ENCODE peak calls at places on chromosomes 5 and 9, in five cellular contexts. One of them, this sample, is unnamed.

GRCh38 chr5:97162045-97162444 is 19.6 kb upstream of the LIX1 start:
- DNase-seq in progenitor cell of endocrine pancreas: peak
- DNase-seq in A673: peak
- DNase-seq in AG09319: peak
- DNase-seq in lower leg skin: peak
- DNase-seq in this sample: peak

GRCh38 chr5:121018004-121018403 is 553.9 kb downstream of the PRR16 start:
- DNase-seq in progenitor cell of endocrine pancreas: no peak
- DNase-seq in A673: no peak
- DNase-seq in AG09319: no peak
- DNase-seq in lower leg skin: no peak
- DNase-seq in this sample: no peak

GRCh38 chr9:120936011-120936763 is 9.6 kb upstream of the TRAF1 start:
- DNase-seq in progenitor cell of endocrine pancreas: peak
- DNase-seq in A673: peak
- DNase-seq in AG09319: peak
- DNase-seq in lower leg skin: peak
- DNase-seq in this sample: peak

GRCh38 chr5:54522080-54522479 is 4.5 kb downstream of the SNX18 start:
- DNase-seq in progenitor cell of endocrine pancreas: no peak
- DNase-seq in A673: no peak
- DNase-seq in AG09319: no peak
- DNase-seq in lower leg skin: no peak
- DNase-seq in this sample: no peak

GRCh38 chr9:134496413-134497282 is 145.0 kb upstream of the COL5A1 start:
- DNase-seq in progenitor cell of endocrine pancreas: no peak
- DNase-seq in A673: no peak
- DNase-seq in AG09319: no peak
- DNase-seq in lower leg skin: no peak
- DNase-seq in this sample: peak

GRCh38 chr5:916441-917293 is 24.0 kb downstream of the TRIP13 start:
- DNase-seq in progenitor cell of endocrine pancreas: no peak
- DNase-seq in A673: no peak
- DNase-seq in AG09319: no peak
- DNase-seq in lower leg skin: no peak
- DNase-seq in this sample: no peak

GRCh38 chr5:111703662-111704061 is 53.3 kb downstream of the NREP start:
- DNase-seq in progenitor cell of endocrine pancreas: no peak
- DNase-seq in A673: no peak
- DNase-seq in AG09319: no peak
- DNase-seq in lower leg skin: no peak
- DNase-seq in this sample: no peak

GRCh38 chr9:71146511-71146910 is 25.1 kb upstream of the TRPM3 start:
- DNase-seq in progenitor cell of endocrine pancreas: no peak
- DNase-seq in A673: no peak
- DNase-seq in AG09319: no peak
- DNase-seq in lower leg skin: no peak
- DNase-seq in this sample: no peak

GRCh38 chr9:8850916-8851315 is 1051.3 kb upstream of the DMAC1 start:
- DNase-seq in progenitor cell of endocrine pancreas: no peak
- DNase-seq in A673: no peak
- DNase-seq in AG09319: no peak
- DNase-seq in lower leg skin: no peak
- DNase-seq in this sample: no peak

GRCh38 chr5:11962122-11962521 is 57.9 kb upstream of the CTNND2 start:
- DNase-seq in progenitor cell of endocrine pancreas: no peak
- DNase-seq in A673: no peak
- DNase-seq in AG09319: no peak
- DNase-seq in lower leg skin: no peak
- DNase-seq in this sample: no peak

GRCh38 chr5:122772446-122772845 is 2.4 kb upstream of the SNX2 start:
- DNase-seq in progenitor cell of endocrine pancreas: no peak
- DNase-seq in A673: no peak
- DNase-seq in AG09319: no peak
- DNase-seq in lower leg skin: no peak
- DNase-seq in this sample: peak

GRCh38 chr9:113593682-113594281 is 130.3 kb downstream of the RGS3 start:
- DNase-seq in progenitor cell of endocrine pancreas: peak
- DNase-seq in A673: peak
- DNase-seq in AG09319: peak
- DNase-seq in lower leg skin: peak
- DNase-seq in this sample: peak

GRCh38 chr9:134734270-134734669 is 92.7 kb downstream of the COL5A1 start:
- DNase-seq in progenitor cell of endocrine pancreas: no peak
- DNase-seq in A673: no peak
- DNase-seq in AG09319: peak
- DNase-seq in lower leg skin: peak
- DNase-seq in this sample: peak

GRCh38 chr9:36221667-36222066 is 30.9 kb downstream of the CLTA start:
- DNase-seq in progenitor cell of endocrine pancreas: no peak
- DNase-seq in A673: no peak
- DNase-seq in AG09319: no peak
- DNase-seq in lower leg skin: no peak
- DNase-seq in this sample: no peak

GRCh38 chr5:32508806-32509805 is 64.6 kb upstream of the ZFR start:
- DNase-seq in progenitor cell of endocrine pancreas: no peak
- DNase-seq in A673: no peak
- DNase-seq in AG09319: no peak
- DNase-seq in lower leg skin: no peak
- DNase-seq in this sample: peak

DNA sequence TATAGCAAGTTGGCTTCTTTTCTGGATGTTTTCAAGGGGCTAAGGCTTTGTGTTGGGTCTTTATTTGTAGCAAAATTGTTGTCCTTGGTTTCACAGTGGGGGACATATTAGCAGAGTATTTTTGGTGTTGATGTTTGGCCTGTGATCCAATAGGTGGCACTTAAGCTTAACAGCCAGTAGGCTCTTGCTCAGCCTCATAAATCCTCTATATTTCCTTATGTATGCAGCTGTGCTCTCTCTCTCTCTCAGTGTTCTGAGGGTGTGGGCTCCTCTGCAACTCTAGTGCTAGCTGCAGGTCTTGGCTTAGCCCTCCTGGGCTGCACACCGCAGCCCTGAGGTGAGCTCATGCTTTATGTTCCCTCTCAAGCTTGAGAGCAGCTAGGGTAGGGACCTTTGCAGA is 195.0 kb upstream of the GHR start:
- DNase-seq in progenitor cell of endocrine pancreas: no peak
- DNase-seq in A673: no peak
- DNase-seq in AG09319: no peak
- DNase-seq in lower leg skin: no peak
- DNase-seq in this sample: no peak
- TF ChIP-seq CTCF in progenitor cell of endocrine pancreas: no peak
- TF ChIP-seq CTCF in A673: no peak
- TF ChIP-seq CTCF in AG09319: no peak
- TF ChIP-seq CTCF in lower leg skin: no peak
- TF ChIP-seq CTCF in this sample: no peak

DNA sequence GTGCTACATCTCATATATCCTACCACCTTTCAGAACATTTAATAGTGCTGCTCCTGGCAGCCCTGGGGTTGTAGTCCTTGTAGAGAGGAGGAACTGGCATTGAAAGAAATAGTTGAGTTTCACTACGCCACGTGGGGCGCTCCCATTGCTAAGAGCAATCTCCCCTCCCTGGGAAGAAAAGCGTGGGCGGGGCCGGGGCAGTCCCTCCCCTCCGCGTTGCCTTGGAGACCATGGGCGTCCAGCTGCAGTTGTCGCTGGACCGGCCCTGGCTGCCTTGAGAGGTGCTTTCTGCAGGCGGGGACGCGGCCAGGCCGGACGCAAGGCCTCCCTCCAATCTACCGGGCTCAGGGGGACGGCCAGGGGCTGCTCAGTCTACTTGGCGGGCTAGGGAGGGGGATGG is 368 bp upstream of the CCDC180 start:
- DNase-seq in progenitor cell of endocrine pancreas: peak
- DNase-seq in A673: peak
- DNase-seq in AG09319: peak
- DNase-seq in lower leg skin: peak
- DNase-seq in this sample: peak
- TF ChIP-seq CTCF in progenitor cell of endocrine pancreas: peak
- TF ChIP-seq CTCF in A673: peak
- TF ChIP-seq CTCF in AG09319: peak
- TF ChIP-seq CTCF in lower leg skin: no peak
- TF ChIP-seq CTCF in this sample: no peak

DNA sequence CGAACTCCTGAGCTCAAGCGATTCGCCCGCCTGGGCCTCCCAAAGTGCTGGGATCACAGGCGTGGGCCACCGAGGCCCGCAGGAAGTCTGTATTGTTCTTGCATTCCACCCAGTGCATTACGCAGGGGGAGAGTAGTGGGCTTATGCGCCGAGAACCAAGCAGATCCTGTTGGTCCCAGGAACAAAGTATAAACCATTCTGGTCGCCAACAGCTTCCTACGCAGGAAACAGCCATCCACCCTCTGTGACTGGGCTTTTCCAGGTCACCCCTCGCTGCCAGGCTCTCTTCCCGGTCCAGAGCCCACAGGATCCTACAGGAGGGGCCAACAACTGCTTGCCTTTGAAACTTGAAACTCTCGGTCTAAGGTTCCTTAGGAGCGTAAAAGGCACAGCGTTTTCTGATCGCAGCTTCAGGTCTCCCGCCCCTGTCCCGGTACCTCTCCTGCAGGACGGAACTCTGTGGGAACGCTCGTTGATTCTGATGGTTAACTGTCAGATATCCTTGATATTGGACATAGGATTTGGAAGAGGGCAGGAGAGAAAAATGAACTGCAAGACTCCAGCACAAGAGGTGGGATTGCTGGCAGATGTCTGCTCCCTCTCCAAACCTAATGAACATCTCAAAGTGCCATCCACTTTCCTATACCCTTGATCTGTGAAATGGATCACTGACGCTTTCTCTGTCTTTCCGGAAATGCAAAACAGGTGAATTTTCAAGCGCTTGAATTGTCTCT is 4.2 kb upstream of the ANXA2R start:
- DNase-seq in progenitor cell of endocrine pancreas: no peak
- DNase-seq in A673: no peak
- DNase-seq in AG09319: no peak
- DNase-seq in lower leg skin: no peak
- DNase-seq in this sample: no peak
- TF ChIP-seq CTCF in progenitor cell of endocrine pancreas: no peak
- TF ChIP-seq CTCF in A673: no peak
- TF ChIP-seq CTCF in AG09319: no peak
- TF ChIP-seq CTCF in lower leg skin: no peak
- TF ChIP-seq CTCF in this sample: no peak

GRCh38 chr5:55982957-55983381 is 11.8 kb downstream of the IL6ST start:
- DNase-seq in progenitor cell of endocrine pancreas: no peak
- DNase-seq in A673: no peak
- DNase-seq in AG09319: no peak
- DNase-seq in lower leg skin: no peak
- DNase-seq in this sample: no peak
- TF ChIP-seq CTCF in progenitor cell of endocrine pancreas: peak
- TF ChIP-seq CTCF in A673: no peak
- TF ChIP-seq CTCF in AG09319: peak
- TF ChIP-seq CTCF in lower leg skin: no peak
- TF ChIP-seq CTCF in this sample: peak

DNA sequence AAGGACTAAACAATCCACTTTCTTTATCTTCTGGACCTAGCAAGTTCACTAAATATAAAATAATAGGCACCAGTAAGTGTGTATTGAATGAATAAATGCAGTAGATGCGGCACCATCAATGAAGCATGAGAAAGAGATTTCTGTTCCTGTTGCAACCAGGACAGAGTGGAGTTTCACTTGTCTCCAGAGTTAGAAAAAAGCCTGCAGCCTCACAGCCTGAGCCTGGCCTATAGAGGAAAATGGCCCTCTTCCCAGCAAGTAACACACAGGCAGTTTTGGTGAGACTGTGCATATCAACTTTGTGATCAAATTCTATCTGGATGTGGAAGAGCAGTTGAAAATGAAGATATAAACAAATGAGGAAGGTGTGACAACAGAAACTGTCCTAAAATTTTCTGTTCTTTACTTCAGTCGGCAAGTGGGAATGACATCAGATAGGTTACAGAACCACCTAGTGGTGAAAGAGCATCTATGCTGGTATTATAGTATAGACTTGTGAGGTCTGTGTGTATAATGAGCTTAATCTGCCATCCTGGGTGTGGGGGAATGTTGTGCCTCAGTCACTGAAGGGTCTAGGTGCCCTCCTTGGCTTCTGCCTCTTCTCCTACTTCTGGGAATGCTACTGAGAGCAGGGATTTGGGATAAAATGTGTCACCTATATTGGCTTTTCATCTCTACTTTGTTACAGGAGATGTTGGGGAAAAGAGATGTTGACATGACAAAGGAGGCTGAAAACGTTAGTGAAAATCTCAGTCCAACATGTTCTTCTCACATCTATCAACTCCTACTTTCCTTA is 28.2 kb downstream of the YIPF5 start:
- DNase-seq in progenitor cell of endocrine pancreas: no peak
- DNase-seq in A673: peak
- DNase-seq in AG09319: no peak
- DNase-seq in lower leg skin: no peak
- DNase-seq in this sample: peak
- TF ChIP-seq CTCF in progenitor cell of endocrine pancreas: peak
- TF ChIP-seq CTCF in A673: peak
- TF ChIP-seq CTCF in AG09319: peak
- TF ChIP-seq CTCF in lower leg skin: no peak
- TF ChIP-seq CTCF in this sample: peak

This sample was measured in HFFc6.